ENCODE peak calls at places on chromosomes 11 and 22, in eight cellular contexts. One of them, this sample, is unnamed.

GRCh38 chr11:79493555-79494171 is 52.8 kb upstream of the TENM4 start:
- DNase-seq in stimulated activated CD4-positive, alpha-beta T cell treated with anti-CD3 and anti-CD28 coated beads, Interleukin-1b, Interleukin-23, amount 100 ng/mL, for 1 hour: no peak
- DNase-seq in A549: peak; percentile 70
- DNase-seq in mucosa of gallbladder: peak; percentile 61
- DNase-seq in colonic mucosa: peak; percentile 75
- DNase-seq in mammary epithelial cell: peak; percentile 50
- DNase-seq in activated T-helper 9 cell treated with anti-CD3 and anti-CD28 coated beads, Interleukin-2, amount 50 U/mL, for 16 hours: no peak
- DNase-seq in NCI-H748 treated with DMSO at 0.1 percent for 48 hours: peak; percentile 4
- DNase-seq in this sample: peak; percentile 84

GRCh38 chr11:76617553-76618265 is 52.8 kb downstream of the LRRC32 start:
- DNase-seq in activated T-helper 9 cell treated with anti-CD3 and anti-CD28 coated beads, Interleukin-2, amount 50 U/mL, for 16 hours: no peak
- DNase-seq in colonic mucosa: no peak
- DNase-seq in mucosa of gallbladder: no peak
- DNase-seq in mammary epithelial cell: no peak
- DNase-seq in NCI-H748 treated with DMSO at 0.1 percent for 48 hours: no peak
- DNase-seq in stimulated activated CD4-positive, alpha-beta T cell treated with anti-CD3 and anti-CD28 coated beads, Interleukin-1b, Interleukin-23, amount 100 ng/mL, for 1 hour: no peak
- DNase-seq in A549: no peak
- DNase-seq in this sample: no peak

GRCh38 chr22:49889071-49889470 is 29.2 kb downstream of the ALG12 start:
- DNase-seq in mucosa of gallbladder: no peak
- DNase-seq in A549: no peak
- DNase-seq in stimulated activated CD4-positive, alpha-beta T cell treated with anti-CD3 and anti-CD28 coated beads, Interleukin-1b, Interleukin-23, amount 100 ng/mL, for 1 hour: no peak
- DNase-seq in colonic mucosa: no peak
- DNase-seq in NCI-H748 treated with DMSO at 0.1 percent for 48 hours: no peak
- DNase-seq in activated T-helper 9 cell treated with anti-CD3 and anti-CD28 coated beads, Interleukin-2, amount 50 U/mL, for 16 hours: no peak
- DNase-seq in mammary epithelial cell: no peak
- DNase-seq in this sample: no peak

GRCh38 chr22:23591203-23591791 is 11.2 kb upstream of the IGLL1 start:
- DNase-seq in A549: peak; percentile 38
- DNase-seq in stimulated activated CD4-positive, alpha-beta T cell treated with anti-CD3 and anti-CD28 coated beads, Interleukin-1b, Interleukin-23, amount 100 ng/mL, for 1 hour: peak; percentile 8
- DNase-seq in NCI-H748 treated with DMSO at 0.1 percent for 48 hours: no peak
- DNase-seq in activated T-helper 9 cell treated with anti-CD3 and anti-CD28 coated beads, Interleukin-2, amount 50 U/mL, for 16 hours: peak; percentile 12
- DNase-seq in mammary epithelial cell: peak; percentile 11
- DNase-seq in colonic mucosa: peak; percentile 55
- DNase-seq in mucosa of gallbladder: peak; percentile 36
- DNase-seq in this sample: peak; percentile 53

GRCh38 chr11:70139785-70140410 is 61.8 kb downstream of the ANO1 start:
- DNase-seq in A549: no peak
- DNase-seq in stimulated activated CD4-positive, alpha-beta T cell treated with anti-CD3 and anti-CD28 coated beads, Interleukin-1b, Interleukin-23, amount 100 ng/mL, for 1 hour: no peak
- DNase-seq in colonic mucosa: no peak
- DNase-seq in mucosa of gallbladder: peak; percentile 34
- DNase-seq in activated T-helper 9 cell treated with anti-CD3 and anti-CD28 coated beads, Interleukin-2, amount 50 U/mL, for 16 hours: no peak
- DNase-seq in mammary epithelial cell: peak; percentile 69
- DNase-seq in NCI-H748 treated with DMSO at 0.1 percent for 48 hours: no peak
- DNase-seq in this sample: no peak

GRCh38 chr11:44949160-44950035 is 1.3 kb downstream of the TP53I11 start:
- DNase-seq in NCI-H748 treated with DMSO at 0.1 percent for 48 hours: no peak
- DNase-seq in activated T-helper 9 cell treated with anti-CD3 and anti-CD28 coated beads, Interleukin-2, amount 50 U/mL, for 16 hours: no peak
- DNase-seq in colonic mucosa: peak; percentile 72
- DNase-seq in mammary epithelial cell: no peak
- DNase-seq in stimulated activated CD4-positive, alpha-beta T cell treated with anti-CD3 and anti-CD28 coated beads, Interleukin-1b, Interleukin-23, amount 100 ng/mL, for 1 hour: no peak
- DNase-seq in mucosa of gallbladder: no peak
- DNase-seq in A549: peak; percentile 58
- DNase-seq in this sample: no peak

GRCh38 chr11:59187587-59187986 is 15.7 kb downstream of the DTX4 start:
- DNase-seq in mammary epithelial cell: no peak
- DNase-seq in mucosa of gallbladder: peak; percentile 63
- DNase-seq in stimulated activated CD4-positive, alpha-beta T cell treated with anti-CD3 and anti-CD28 coated beads, Interleukin-1b, Interleukin-23, amount 100 ng/mL, for 1 hour: no peak
- DNase-seq in colonic mucosa: peak; percentile 69
- DNase-seq in activated T-helper 9 cell treated with anti-CD3 and anti-CD28 coated beads, Interleukin-2, amount 50 U/mL, for 16 hours: no peak
- DNase-seq in NCI-H748 treated with DMSO at 0.1 percent for 48 hours: no peak
- DNase-seq in A549: no peak
- DNase-seq in this sample: no peak

GRCh38 chr11:56852131-56852530 is 103.6 kb upstream of the OR9G4 start:
- DNase-seq in mammary epithelial cell: peak; percentile 72
- DNase-seq in colonic mucosa: no peak
- DNase-seq in mucosa of gallbladder: no peak
- DNase-seq in activated T-helper 9 cell treated with anti-CD3 and anti-CD28 coated beads, Interleukin-2, amount 50 U/mL, for 16 hours: no peak
- DNase-seq in A549: no peak
- DNase-seq in NCI-H748 treated with DMSO at 0.1 percent for 48 hours: no peak
- DNase-seq in stimulated activated CD4-positive, alpha-beta T cell treated with anti-CD3 and anti-CD28 coated beads, Interleukin-1b, Interleukin-23, amount 100 ng/mL, for 1 hour: no peak
- DNase-seq in this sample: no peak

GRCh38 chr11:22491826-22492225 is 133.8 kb downstream of the FANCF start:
- DNase-seq in mammary epithelial cell: peak; percentile 17
- DNase-seq in mucosa of gallbladder: no peak
- DNase-seq in colonic mucosa: no peak
- DNase-seq in activated T-helper 9 cell treated with anti-CD3 and anti-CD28 coated beads, Interleukin-2, amount 50 U/mL, for 16 hours: no peak
- DNase-seq in stimulated activated CD4-positive, alpha-beta T cell treated with anti-CD3 and anti-CD28 coated beads, Interleukin-1b, Interleukin-23, amount 100 ng/mL, for 1 hour: no peak
- DNase-seq in A549: no peak
- DNase-seq in NCI-H748 treated with DMSO at 0.1 percent for 48 hours: no peak
- DNase-seq in this sample: peak; percentile 49

GRCh38 chr22:49850959-49851815 is 2.5 kb upstream of the ZBED4 start:
- DNase-seq in mammary epithelial cell: no peak
- DNase-seq in colonic mucosa: no peak
- DNase-seq in A549: no peak
- DNase-seq in mucosa of gallbladder: no peak
- DNase-seq in NCI-H748 treated with DMSO at 0.1 percent for 48 hours: no peak
- DNase-seq in stimulated activated CD4-positive, alpha-beta T cell treated with anti-CD3 and anti-CD28 coated beads, Interleukin-1b, Interleukin-23, amount 100 ng/mL, for 1 hour: no peak
- DNase-seq in activated T-helper 9 cell treated with anti-CD3 and anti-CD28 coated beads, Interleukin-2, amount 50 U/mL, for 16 hours: no peak
- DNase-seq in this sample: no peak

GRCh38 chr11:98793276-98793675 is 227.5 kb upstream of the CNTN5 start:
- DNase-seq in stimulated activated CD4-positive, alpha-beta T cell treated with anti-CD3 and anti-CD28 coated beads, Interleukin-1b, Interleukin-23, amount 100 ng/mL, for 1 hour: no peak
- DNase-seq in A549: no peak
- DNase-seq in colonic mucosa: no peak
- DNase-seq in mucosa of gallbladder: no peak
- DNase-seq in activated T-helper 9 cell treated with anti-CD3 and anti-CD28 coated beads, Interleukin-2, amount 50 U/mL, for 16 hours: no peak
- DNase-seq in mammary epithelial cell: no peak
- DNase-seq in NCI-H748 treated with DMSO at 0.1 percent for 48 hours: no peak
- DNase-seq in this sample: no peak

GRCh38 chr11:64894070-64894811 is 15.8 kb upstream of the EHD1 start:
- DNase-seq in colonic mucosa: peak; percentile 96
- DNase-seq in NCI-H748 treated with DMSO at 0.1 percent for 48 hours: peak; percentile 34
- DNase-seq in mucosa of gallbladder: peak; percentile 83
- DNase-seq in activated T-helper 9 cell treated with anti-CD3 and anti-CD28 coated beads, Interleukin-2, amount 50 U/mL, for 16 hours: peak; percentile 87
- DNase-seq in stimulated activated CD4-positive, alpha-beta T cell treated with anti-CD3 and anti-CD28 coated beads, Interleukin-1b, Interleukin-23, amount 100 ng/mL, for 1 hour: peak; percentile 85
- DNase-seq in mammary epithelial cell: peak; percentile 39
- DNase-seq in A549: peak; percentile 83
- DNase-seq in this sample: peak; percentile 67

GRCh38 chr22:47091241-47091691 is 328.8 kb downstream of the TBC1D22A start:
- DNase-seq in colonic mucosa: no peak
- DNase-seq in activated T-helper 9 cell treated with anti-CD3 and anti-CD28 coated beads, Interleukin-2, amount 50 U/mL, for 16 hours: no peak
- DNase-seq in mucosa of gallbladder: no peak
- DNase-seq in NCI-H748 treated with DMSO at 0.1 percent for 48 hours: peak; percentile 36
- DNase-seq in stimulated activated CD4-positive, alpha-beta T cell treated with anti-CD3 and anti-CD28 coated beads, Interleukin-1b, Interleukin-23, amount 100 ng/mL, for 1 hour: no peak
- DNase-seq in A549: no peak
- DNase-seq in mammary epithelial cell: peak; percentile 3
- DNase-seq in this sample: no peak

GRCh38 chr11:65488273-65489058 is 10.4 kb upstream of the MALAT1 start:
- DNase-seq in stimulated activated CD4-positive, alpha-beta T cell treated with anti-CD3 and anti-CD28 coated beads, Interleukin-1b, Interleukin-23, amount 100 ng/mL, for 1 hour: no peak
- DNase-seq in A549: no peak
- DNase-seq in NCI-H748 treated with DMSO at 0.1 percent for 48 hours: no peak
- DNase-seq in colonic mucosa: peak; percentile 72
- DNase-seq in activated T-helper 9 cell treated with anti-CD3 and anti-CD28 coated beads, Interleukin-2, amount 50 U/mL, for 16 hours: no peak
- DNase-seq in mucosa of gallbladder: no peak
- DNase-seq in mammary epithelial cell: peak; percentile 46
- DNase-seq in this sample: no peak

This sample was measured in mesothelial cell of epicardium.